ENCODE peak calls at places on chromosomes 16 and 17, in seven cellular contexts. Q is Peyer's patch, J is tibial nerve, V is prostate gland, O is body of pancreas, W is H1, X is esophagus muscularis mucosa. U is an unnamed sample. For H3K4me1, the result is how much of the 10 kb centered on the place peaks cover.

GRCh38 chr17:66494023-66494803 is 191.8 kb downstream of the PRKCA start:
- DNase-seq in O (no peak), Q (no peak), X (no peak), W (no peak), J (no peak), V (no peak), U (no peak)

GRCh38 chr17:74452027-74452840 is 14.2 kb upstream of the CD300A start:
- DNase-seq in W (no peak), V (no peak), Q (no peak), J (no peak), X (no peak), O (no peak), U (peak)

GRCh38 chr17:74417178-74418045 is 14.5 kb upstream of the GPRC5C start:
- DNase-seq in Q (no peak), J (no peak), O (peak), V (no peak), W (no peak), X (no peak), U (no peak)

GRCh38 chr17:82679586-82680465 is 18.7 kb downstream of the RAB40B start:
- DNase-seq in Q (no peak), J (no peak), W (no peak), X (no peak), V (no peak), O (no peak), U (no peak)

GRCh38 chr17:56594528-56595418 is 1.3 kb downstream of the NOG start:
- DNase-seq in J (no peak), Q (no peak), O (no peak), X (no peak), V (no peak), W (peak), U (peak)

GRCh38 chr17:4998666-4999428 is 1.1 kb downstream of the KIF1C start:
- DNase-seq in J (no peak), V (no peak), O (peak), X (no peak), Q (no peak), W (peak), U (peak)

GRCh38 chr16:4795828-4796572 is 831 bp downstream of the SMIM22 start:
- DNase-seq in X (no peak), V (no peak), Q (no peak), J (no peak), W (no peak), O (no peak), U (no peak)

GRCh38 chr16:57276596-57276995 is 7.9 kb downstream of the PLLP start:
- DNase-seq in O (no peak), Q (no peak), V (peak), J (no peak), X (no peak), W (no peak), U (no peak)

GRCh38 chr17:31680126-31680525 is 178.9 kb downstream of the COPRS start:
- DNase-seq in Q (no peak), J (no peak), X (peak), V (no peak), O (no peak), W (peak), U (no peak)

GRCh38 chr16:12257926-12258561 is 281.5 kb downstream of the SNX29 start:
- DNase-seq in O (peak), X (no peak), W (no peak), J (no peak), Q (no peak), V (no peak), U (no peak)

GRCh38 chr16:30369938-30370443 is 303 bp downstream of the TBC1D10B start:
- DNase-seq in W (no peak), O (no peak), V (no peak), J (no peak), Q (no peak), X (no peak), U (no peak)

GRCh38 chr16:50303605-50304466 is 37.5 kb downstream of the ADCY7 start:
- DNase-seq in Q (no peak), V (no peak), W (peak), J (no peak), X (no peak), O (no peak), U (peak)

GRCh38 chr16:84603115-84603816 is 14.6 kb downstream of the COTL1 start:
- DNase-seq in J (peak), X (no peak), W (no peak), Q (peak), O (peak), V (no peak), U (peak)

GRCh38 chr16:1777375-1778199 is 4.7 kb upstream of the MRPS34 start:
- DNase-seq in X (no peak), Q (no peak), O (no peak), V (no peak), J (no peak), W (no peak), U (peak)

GRCh38 chr16:46974352-46974751 is 878 bp upstream of the DNAJA2 start:
- DNase-seq in Q (peak), O (no peak), W (no peak), J (peak), V (no peak), X (no peak), U (no peak)

GRCh38 chr17:44782349-44782850 is 23.6 kb downstream of the ADAM11 start:
- DNase-seq in Q (no peak), V (no peak), O (no peak), W (no peak), J (no peak), X (no peak), U (peak)

GRCh38 chr17:36657763-36658490 is 56.5 kb downstream of the MRM1 start:
- DNase-seq in V (no peak), O (no peak), W (peak), Q (no peak), J (no peak), X (no peak), U (no peak)

GRCh38 chr16:20763461-20764232 is at the start of gene ACSM3:
- DNase-seq in J (peak), O (peak), Q (peak), W (peak), X (peak), V (peak), U (peak)
- TF ChIP-seq POLR2A in J (no peak), O (no peak), Q (peak), W (no peak), X (no peak), V (no peak), U (no peak)

GRCh38 chr16:22202261-22202637 is 3.8 kb upstream of the EEF2K start:
- DNase-seq in V (no peak), Q (no peak), J (no peak), W (no peak), O (no peak), X (no peak), U (no peak)
- H3K27ac ChIP-seq in V (no peak), Q (no peak), J (no peak), W (no peak), O (no peak), X (no peak), U (no peak)

DNA sequence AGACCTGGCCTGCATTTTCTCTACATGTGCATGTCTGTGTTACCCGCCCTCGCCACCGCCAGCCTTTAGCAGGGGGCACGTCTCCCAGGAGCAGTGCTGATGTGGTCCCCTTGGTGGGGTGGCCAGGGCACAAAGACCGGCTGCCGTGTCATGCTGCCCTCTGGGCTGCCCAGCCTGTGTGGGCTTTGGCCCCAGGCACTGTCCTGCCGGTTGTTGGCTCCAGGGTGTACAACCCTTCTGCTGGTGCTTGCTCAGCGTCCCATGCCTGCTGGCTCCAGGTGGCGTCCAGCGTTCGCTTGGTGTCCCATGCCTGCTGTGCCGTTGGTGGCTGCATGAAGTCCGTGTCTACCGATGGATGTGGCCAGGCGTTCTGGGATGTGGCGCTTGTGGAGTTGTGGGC is 4.1 kb downstream of the BAIAP2 start:
- DNase-seq in J (no peak), V (no peak), X (no peak), Q (no peak), W (no peak), O (no peak), U (no peak)
- H3K4me1 ChIP-seq in J (under half), V (half or more), X (half or more), Q (under half), W (under half), O (half or more), U (under half)

GRCh38 chr17:59757881-59758385 is 50.5 kb downstream of the VMP1 start:
- DNase-seq in Q (no peak), W (no peak), V (no peak), J (no peak), O (no peak), X (no peak), U (no peak)

GRCh38 chr17:59757043-59757824 is 49.8 kb downstream of the VMP1 start:
- DNase-seq in Q (no peak), W (no peak), X (no peak), O (no peak), J (no peak), V (no peak), U (no peak)

GRCh38 chr17:59753522-59754467 is 46.3 kb downstream of the VMP1 start:
- DNase-seq in X (no peak), Q (no peak), W (no peak), V (peak), O (no peak), J (peak), U (no peak)

GRCh38 chr17:59754547-59754946 is 47.1 kb downstream of the VMP1 start:
- DNase-seq in O (no peak), X (no peak), W (no peak), Q (no peak), J (no peak), V (no peak), U (no peak)

DNA sequence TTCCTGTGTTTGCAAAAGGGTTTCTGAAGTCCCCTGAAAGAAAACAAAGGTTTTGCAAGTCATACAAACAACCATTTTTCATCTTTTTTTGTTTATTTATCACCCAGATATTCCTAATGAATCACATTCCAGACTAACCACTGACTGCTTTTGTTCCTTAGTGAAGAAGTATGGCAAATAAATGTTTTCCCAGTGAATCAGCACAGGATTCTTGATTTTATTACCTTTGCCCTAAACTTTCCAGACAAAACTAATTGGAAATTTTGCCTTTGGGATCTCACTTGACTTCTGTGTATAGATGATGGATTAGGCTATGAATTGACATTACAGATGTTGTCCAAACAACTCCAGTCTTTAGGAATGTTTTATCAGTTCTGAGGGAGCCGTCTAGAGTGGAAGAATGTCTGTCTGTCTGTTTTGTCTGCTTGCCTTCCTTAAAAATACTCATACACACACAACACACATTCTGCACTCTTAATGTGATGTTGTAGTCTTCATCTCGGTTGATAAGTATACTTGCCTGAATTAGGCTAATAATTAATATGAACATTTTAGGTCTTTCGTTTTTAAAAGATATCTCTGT is 48.9 kb downstream of the VMP1 start:
- DNase-seq in W (no peak), O (no peak), V (no peak), Q (no peak), X (no peak), J (no peak), U (no peak)
- TF ChIP-seq POLR2A in W (no peak), O (no peak), V (no peak), Q (no peak), X (no peak), J (no peak), U (no peak)

GRCh38 chr16:14314116-14314515 is 243.0 kb downstream of the MRTFB start:
- DNase-seq in X (no peak), W (no peak), V (no peak), O (no peak), Q (no peak), J (no peak), U (no peak)
- H3K27ac ChIP-seq in X (no peak), W (no peak), V (no peak), O (no peak), Q (no peak), J (no peak), U (no peak)

GRCh38 chr16:81697886-81698635 is 81.0 kb upstream of the PLCG2 start:
- DNase-seq in W (no peak), O (peak), Q (no peak), X (no peak), J (no peak), V (no peak), U (no peak)

GRCh38 chr16:81695431-81695890 is 83.6 kb upstream of the PLCG2 start:
- DNase-seq in Q (no peak), X (no peak), W (no peak), J (no peak), O (no peak), V (peak), U (no peak)

GRCh38 chr16:81696136-81696958 is 82.7 kb upstream of the PLCG2 start:
- DNase-seq in O (no peak), W (no peak), V (no peak), J (no peak), Q (no peak), X (no peak), U (no peak)

GRCh38 chr16:81696959-81697293 is 82.2 kb upstream of the PLCG2 start:
- DNase-seq in X (no peak), O (no peak), J (no peak), W (no peak), Q (no peak), V (no peak), U (no peak)

DNA sequence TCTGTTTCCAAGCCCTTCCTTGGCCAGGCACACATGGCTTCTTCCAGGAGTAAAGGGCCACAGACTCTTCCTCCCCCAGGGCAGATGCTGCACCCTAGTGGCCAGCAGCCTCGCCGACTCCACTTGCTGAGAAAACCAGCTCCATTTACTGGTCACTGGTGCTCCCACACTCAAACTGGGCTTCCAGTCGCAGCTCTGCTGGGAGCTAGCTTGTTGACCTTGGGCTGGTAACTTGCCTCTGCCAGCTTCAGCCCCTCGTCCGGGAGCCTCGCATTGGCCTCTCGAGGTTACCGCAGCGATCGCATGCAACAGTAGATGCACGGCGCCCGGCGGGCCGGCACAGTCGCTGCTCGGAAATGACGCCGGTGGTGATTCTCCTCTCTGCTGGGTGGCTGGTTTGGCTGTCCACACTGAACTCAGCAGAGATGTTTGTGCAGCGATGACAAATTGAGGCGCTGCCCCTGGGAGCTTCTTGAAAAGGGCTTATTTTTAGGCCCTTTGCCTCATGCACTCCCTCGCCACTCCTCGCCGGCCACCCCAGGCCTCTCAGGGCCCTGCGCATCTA is 81.7 kb upstream of the PLCG2 start:
- DNase-seq in O (peak), J (no peak), X (no peak), Q (peak), W (peak), V (peak), U (no peak)
- H3K4me1 ChIP-seq in O (under half), J (under half), X (half or more), Q (under half), W (under half), V (under half), U (under half)